ENCODE peak calls at places on chromosomes 5 and 9, in four cellular contexts. One of them, this sample, is unnamed. For H3K9me3, the result is how much of the 10 kb centered on the place peaks cover.

GRCh38 chr9:13033959-13034695 is 245.4 kb downstream of the MPDZ start:
- DNase-seq in CD4-positive, alpha-beta T cell: no peak
- DNase-seq in transverse colon: peak
- DNase-seq in small intestine: peak
- DNase-seq in this sample: no peak

GRCh38 chr5:53211799-53212198 is 102.2 kb upstream of the MOCS2 start:
- DNase-seq in CD4-positive, alpha-beta T cell: no peak
- DNase-seq in transverse colon: no peak
- DNase-seq in small intestine: no peak
- DNase-seq in this sample: no peak

GRCh38 chr5:103571730-103572129 is 9.1 kb upstream of the NUDT12 start:
- DNase-seq in CD4-positive, alpha-beta T cell: no peak
- DNase-seq in transverse colon: no peak
- DNase-seq in small intestine: no peak
- DNase-seq in this sample: no peak

GRCh38 chr5:170110403-170111087 is 4.8 kb downstream of the FOXI1 start:
- DNase-seq in CD4-positive, alpha-beta T cell: no peak
- DNase-seq in transverse colon: no peak
- DNase-seq in small intestine: no peak
- DNase-seq in this sample: no peak

GRCh38 chr5:142807378-142807911 is 37.3 kb downstream of the ARHGAP26 start:
- DNase-seq in CD4-positive, alpha-beta T cell: no peak
- DNase-seq in transverse colon: no peak
- DNase-seq in small intestine: no peak
- DNase-seq in this sample: no peak

GRCh38 chr5:55900776-55901175 is 49.6 kb downstream of the IL31RA start:
- DNase-seq in CD4-positive, alpha-beta T cell: no peak
- DNase-seq in transverse colon: no peak
- DNase-seq in small intestine: no peak
- DNase-seq in this sample: no peak

GRCh38 chr9:128818839-128819715 is 777 bp downstream of the ENDOG start:
- DNase-seq in CD4-positive, alpha-beta T cell: peak
- DNase-seq in transverse colon: peak
- DNase-seq in small intestine: peak
- DNase-seq in this sample: peak

GRCh38 chr5:14913141-14913540 is 41.6 kb upstream of the ANKH start:
- DNase-seq in CD4-positive, alpha-beta T cell: no peak
- DNase-seq in transverse colon: no peak
- DNase-seq in small intestine: no peak
- DNase-seq in this sample: no peak

GRCh38 chr5:133582971-133583370 is 29.4 kb downstream of the FSTL4 start:
- DNase-seq in CD4-positive, alpha-beta T cell: no peak
- DNase-seq in transverse colon: no peak
- DNase-seq in small intestine: no peak
- DNase-seq in this sample: no peak

GRCh38 chr5:135426102-135427082 is 20.8 kb downstream of the DCANP1 start:
- DNase-seq in CD4-positive, alpha-beta T cell: no peak
- DNase-seq in transverse colon: no peak
- DNase-seq in small intestine: peak
- DNase-seq in this sample: no peak

GRCh38 chr5:8391916-8392315 is 523.0 kb downstream of the MTRR start:
- DNase-seq in CD4-positive, alpha-beta T cell: no peak
- DNase-seq in transverse colon: no peak
- DNase-seq in small intestine: no peak
- DNase-seq in this sample: no peak

GRCh38 chr5:77957-78804 is 13.8 kb upstream of the PLEKHG4B start:
- DNase-seq in CD4-positive, alpha-beta T cell: no peak
- DNase-seq in transverse colon: no peak
- DNase-seq in small intestine: no peak
- DNase-seq in this sample: no peak

GRCh38 chr9:98228392-98229089 is 26.9 kb downstream of the TBC1D2 start:
- DNase-seq in CD4-positive, alpha-beta T cell: no peak
- DNase-seq in transverse colon: no peak
- DNase-seq in small intestine: peak
- DNase-seq in this sample: no peak

GRCh38 chr5:76450059-76450458 is 47.0 kb downstream of the IQGAP2 start:
- DNase-seq in CD4-positive, alpha-beta T cell: no peak
- DNase-seq in transverse colon: no peak
- DNase-seq in small intestine: no peak
- DNase-seq in this sample: no peak

GRCh38 chr5:168085321-168086040 is 206.0 kb upstream of the WWC1 start:
- DNase-seq in CD4-positive, alpha-beta T cell: no peak
- DNase-seq in transverse colon: no peak
- DNase-seq in small intestine: no peak
- DNase-seq in this sample: no peak

GRCh38 chr9:138053321-138053868 is 175.8 kb downstream of the CACNA1B start:
- DNase-seq in CD4-positive, alpha-beta T cell: no peak
- DNase-seq in transverse colon: no peak
- DNase-seq in small intestine: no peak
- DNase-seq in this sample: no peak

GRCh38 chr9:137156567-137157375 is 13.1 kb downstream of the LRRC26 start:
- DNase-seq in CD4-positive, alpha-beta T cell: peak
- DNase-seq in transverse colon: peak
- DNase-seq in small intestine: peak
- DNase-seq in this sample: peak

GRCh38 chr9:36317766-36318165 is 59.5 kb upstream of the GNE start:
- DNase-seq in CD4-positive, alpha-beta T cell: no peak
- DNase-seq in transverse colon: peak
- DNase-seq in small intestine: peak
- DNase-seq in this sample: no peak

GRCh38 chr5:39191216-39191615 is 28.1 kb downstream of the FYB1 start:
- DNase-seq in CD4-positive, alpha-beta T cell: no peak
- DNase-seq in transverse colon: no peak
- DNase-seq in small intestine: peak
- DNase-seq in this sample: no peak

GRCh38 chr5:72651109-72651508 is 143.9 kb upstream of the ZNF366 start:
- DNase-seq in CD4-positive, alpha-beta T cell: no peak
- DNase-seq in transverse colon: no peak
- DNase-seq in small intestine: no peak
- DNase-seq in this sample: no peak

GRCh38 chr5:126389179-126389578 is 34.0 kb upstream of the GRAMD2B start:
- DNase-seq in CD4-positive, alpha-beta T cell: no peak
- DNase-seq in transverse colon: no peak
- DNase-seq in small intestine: peak
- DNase-seq in this sample: no peak

GRCh38 chr5:133147411-133147810 is 95.6 kb downstream of the HSPA4 start:
- DNase-seq in CD4-positive, alpha-beta T cell: no peak
- DNase-seq in transverse colon: no peak
- DNase-seq in small intestine: no peak
- DNase-seq in this sample: no peak

GRCh38 chr5:91139572-91140200 is 243.4 kb downstream of the ARRDC3 start:
- DNase-seq in CD4-positive, alpha-beta T cell: no peak
- DNase-seq in transverse colon: no peak
- DNase-seq in small intestine: no peak
- DNase-seq in this sample: no peak

GRCh38 chr5:3024976-3025375 is 273.5 kb upstream of the IRX2 start:
- DNase-seq in CD4-positive, alpha-beta T cell: no peak
- DNase-seq in transverse colon: no peak
- DNase-seq in small intestine: no peak
- DNase-seq in this sample: no peak
- H3K9me3 ChIP-seq in CD4-positive, alpha-beta T cell: under half
- H3K9me3 ChIP-seq in transverse colon: under half
- H3K9me3 ChIP-seq in small intestine: under half
- H3K9me3 ChIP-seq in this sample: under half

GRCh38 chr5:74145904-74146303 is 494.6 kb downstream of the ENC1 start:
- DNase-seq in CD4-positive, alpha-beta T cell: no peak
- DNase-seq in transverse colon: no peak
- DNase-seq in small intestine: no peak
- DNase-seq in this sample: no peak
- H3K9me3 ChIP-seq in CD4-positive, alpha-beta T cell: under half
- H3K9me3 ChIP-seq in transverse colon: under half
- H3K9me3 ChIP-seq in small intestine: under half
- H3K9me3 ChIP-seq in this sample: under half

GRCh38 chr9:102652471-102652870 is 342.7 kb upstream of the CYLC2 start:
- DNase-seq in CD4-positive, alpha-beta T cell: no peak
- DNase-seq in transverse colon: no peak
- DNase-seq in small intestine: no peak
- DNase-seq in this sample: no peak

GRCh38 chr9:102650896-102651295 is 344.2 kb upstream of the CYLC2 start:
- DNase-seq in CD4-positive, alpha-beta T cell: no peak
- DNase-seq in transverse colon: no peak
- DNase-seq in small intestine: no peak
- DNase-seq in this sample: no peak
- H3K9me3 ChIP-seq in CD4-positive, alpha-beta T cell: under half
- H3K9me3 ChIP-seq in transverse colon: under half
- H3K9me3 ChIP-seq in small intestine: under half
- H3K9me3 ChIP-seq in this sample: under half

DNA sequence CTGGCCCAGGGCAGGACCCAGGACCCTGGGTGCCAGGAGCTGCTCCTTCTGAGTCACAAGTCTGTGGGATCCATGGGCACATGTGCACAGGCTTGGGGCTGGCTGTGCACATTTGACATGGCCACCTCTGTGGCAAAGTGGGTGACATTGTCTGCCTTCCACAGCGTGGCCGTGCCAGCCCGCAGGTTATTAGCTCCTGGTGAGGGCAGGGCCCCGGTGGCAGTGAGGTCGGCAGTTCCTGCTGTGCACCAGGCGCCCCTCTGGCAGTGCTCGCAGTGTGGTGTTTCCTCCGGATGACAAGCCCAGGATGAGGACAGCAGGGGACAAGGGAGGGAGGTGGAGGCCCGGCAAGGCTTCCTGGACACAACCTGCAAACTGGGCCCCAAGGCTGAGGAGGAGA is 60.5 kb downstream of the OLFM1 start:
- DNase-seq in CD4-positive, alpha-beta T cell: no peak
- DNase-seq in transverse colon: no peak
- DNase-seq in small intestine: no peak
- DNase-seq in this sample: no peak
- H3K9me3 ChIP-seq in CD4-positive, alpha-beta T cell: under half
- H3K9me3 ChIP-seq in transverse colon: under half
- H3K9me3 ChIP-seq in small intestine: under half
- H3K9me3 ChIP-seq in this sample: under half